ENCODE peak calls at places on chromosome 17, in eight cellular contexts. One of them, this sample, is unnamed.

GRCh38 chr17:38724337-38724988 is 5.7 kb upstream of the CISD3 start:
- DNase-seq in stomach: peak
- DNase-seq in fibroblast of mammary gland: no peak
- DNase-seq in activated CD4-positive, alpha-beta T cell treated with anti-CD3 and anti-CD28 coated beads, Interleukin-2, amount 50 U/mL, for 4 hours: no peak
- DNase-seq in HCT116: no peak
- DNase-seq in body of pancreas: peak
- DNase-seq in pons: peak
- DNase-seq in ELR: no peak
- DNase-seq in this sample: peak

GRCh38 chr17:4833941-4834501 is 881 bp downstream of the MINK1 start:
- DNase-seq in stomach: no peak
- DNase-seq in fibroblast of mammary gland: peak
- DNase-seq in activated CD4-positive, alpha-beta T cell treated with anti-CD3 and anti-CD28 coated beads, Interleukin-2, amount 50 U/mL, for 4 hours: no peak
- DNase-seq in HCT116: no peak
- DNase-seq in body of pancreas: peak
- DNase-seq in pons: peak
- DNase-seq in ELR: peak
- DNase-seq in this sample: peak

GRCh38 chr17:63647065-63647725 is 25.0 kb downstream of the MAP3K3 start:
- DNase-seq in stomach: no peak
- DNase-seq in fibroblast of mammary gland: no peak
- DNase-seq in activated CD4-positive, alpha-beta T cell treated with anti-CD3 and anti-CD28 coated beads, Interleukin-2, amount 50 U/mL, for 4 hours: no peak
- DNase-seq in HCT116: no peak
- DNase-seq in body of pancreas: no peak
- DNase-seq in pons: no peak
- DNase-seq in ELR: peak
- DNase-seq in this sample: no peak

GRCh38 chr17:74222399-74222798 is 9.0 kb downstream of the TTYH2 start:
- DNase-seq in stomach: no peak
- DNase-seq in fibroblast of mammary gland: no peak
- DNase-seq in activated CD4-positive, alpha-beta T cell treated with anti-CD3 and anti-CD28 coated beads, Interleukin-2, amount 50 U/mL, for 4 hours: no peak
- DNase-seq in HCT116: no peak
- DNase-seq in body of pancreas: no peak
- DNase-seq in pons: no peak
- DNase-seq in ELR: no peak
- DNase-seq in this sample: no peak

GRCh38 chr17:80792373-80792781 is 199.3 kb upstream of the CHMP6 start:
- DNase-seq in stomach: no peak
- DNase-seq in fibroblast of mammary gland: no peak
- DNase-seq in activated CD4-positive, alpha-beta T cell treated with anti-CD3 and anti-CD28 coated beads, Interleukin-2, amount 50 U/mL, for 4 hours: no peak
- DNase-seq in HCT116: no peak
- DNase-seq in body of pancreas: no peak
- DNase-seq in pons: no peak
- DNase-seq in ELR: no peak
- DNase-seq in this sample: no peak

GRCh38 chr17:8436169-8436932 is 667 bp downstream of the NDEL1 start:
- DNase-seq in stomach: peak
- DNase-seq in fibroblast of mammary gland: peak
- DNase-seq in activated CD4-positive, alpha-beta T cell treated with anti-CD3 and anti-CD28 coated beads, Interleukin-2, amount 50 U/mL, for 4 hours: peak
- DNase-seq in HCT116: peak
- DNase-seq in body of pancreas: peak
- DNase-seq in pons: peak
- DNase-seq in ELR: peak
- DNase-seq in this sample: no peak

GRCh38 chr17:82917656-82918345 is 78.0 kb upstream of the ZNF750 start:
- DNase-seq in stomach: no peak
- DNase-seq in fibroblast of mammary gland: no peak
- DNase-seq in activated CD4-positive, alpha-beta T cell treated with anti-CD3 and anti-CD28 coated beads, Interleukin-2, amount 50 U/mL, for 4 hours: peak
- DNase-seq in HCT116: no peak
- DNase-seq in body of pancreas: peak
- DNase-seq in pons: no peak
- DNase-seq in ELR: peak
- DNase-seq in this sample: no peak

GRCh38 chr17:62757518-62757951 is 50.6 kb downstream of the MARCHF10 start:
- DNase-seq in stomach: no peak
- DNase-seq in fibroblast of mammary gland: peak
- DNase-seq in activated CD4-positive, alpha-beta T cell treated with anti-CD3 and anti-CD28 coated beads, Interleukin-2, amount 50 U/mL, for 4 hours: no peak
- DNase-seq in HCT116: no peak
- DNase-seq in body of pancreas: no peak
- DNase-seq in pons: no peak
- DNase-seq in ELR: no peak
- DNase-seq in this sample: no peak

GRCh38 chr17:50501054-50501453 is 7.2 kb upstream of the MYCBPAP start:
- DNase-seq in stomach: peak
- DNase-seq in fibroblast of mammary gland: peak
- DNase-seq in activated CD4-positive, alpha-beta T cell treated with anti-CD3 and anti-CD28 coated beads, Interleukin-2, amount 50 U/mL, for 4 hours: peak
- DNase-seq in HCT116: peak
- DNase-seq in body of pancreas: peak
- DNase-seq in pons: no peak
- DNase-seq in ELR: peak
- DNase-seq in this sample: no peak

GRCh38 chr17:7650509-7651096 is at the start of gene ATP1B2:
- DNase-seq in stomach: peak
- DNase-seq in fibroblast of mammary gland: peak
- DNase-seq in activated CD4-positive, alpha-beta T cell treated with anti-CD3 and anti-CD28 coated beads, Interleukin-2, amount 50 U/mL, for 4 hours: peak
- DNase-seq in HCT116: no peak
- DNase-seq in body of pancreas: peak
- DNase-seq in pons: peak
- DNase-seq in ELR: peak
- DNase-seq in this sample: peak

GRCh38 chr17:4135489-4135888 is 7.3 kb downstream of the ZZEF1 start:
- DNase-seq in stomach: no peak
- DNase-seq in fibroblast of mammary gland: no peak
- DNase-seq in activated CD4-positive, alpha-beta T cell treated with anti-CD3 and anti-CD28 coated beads, Interleukin-2, amount 50 U/mL, for 4 hours: no peak
- DNase-seq in HCT116: no peak
- DNase-seq in body of pancreas: no peak
- DNase-seq in pons: no peak
- DNase-seq in ELR: no peak
- DNase-seq in this sample: no peak

GRCh38 chr17:4510615-4510941 is 11.9 kb downstream of the SPNS2 start:
- DNase-seq in stomach: no peak
- DNase-seq in fibroblast of mammary gland: no peak
- DNase-seq in activated CD4-positive, alpha-beta T cell treated with anti-CD3 and anti-CD28 coated beads, Interleukin-2, amount 50 U/mL, for 4 hours: no peak
- DNase-seq in HCT116: no peak
- DNase-seq in body of pancreas: no peak
- DNase-seq in pons: no peak
- DNase-seq in ELR: no peak
- DNase-seq in this sample: no peak